ENCODE peak calls at places on chromosomes 12 and 14, in four cellular contexts. J is GM23248, N is ovary, X is lower lobe of right lung. F is an unnamed sample. For H3K27me3, the result is how much of the 10 kb centered on the place peaks cover.

GRCh38 chr14:93112891-93113677 is 2.6 kb downstream of the ITPK1 start:
- DNase-seq in J (peak), N (peak), X (peak), F (peak)

GRCh38 chr14:105479438-105480164 is 5.0 kb downstream of the CRIP2 start:
- DNase-seq in J (no peak), N (no peak), X (no peak), F (no peak)

GRCh38 chr12:6956332-6956727 is 5.2 kb downstream of the PTPN6 start:
- DNase-seq in J (no peak), N (no peak), X (no peak), F (no peak)

GRCh38 chr14:94373708-94374107 is 14.7 kb downstream of the SERPINA1 start:
- DNase-seq in J (peak), N (no peak), X (no peak), F (no peak)

GRCh38 chr14:68795602-68796417 is 2.9 kb upstream of the ZFP36L1 start:
- DNase-seq in J (peak), N (peak), X (peak), F (no peak)

GRCh38 chr12:67460388-67460787 is 188.2 kb upstream of the DYRK2 start:
- DNase-seq in J (no peak), N (no peak), X (no peak), F (no peak)

GRCh38 chr12:74105434-74105833 is 432.2 kb upstream of the ATXN7L3B start:
- DNase-seq in J (no peak), N (no peak), X (no peak), F (no peak)

GRCh38 chr14:102212356-102212755 is 72.7 kb downstream of the WDR20 start:
- DNase-seq in J (no peak), N (no peak), X (no peak), F (no peak)

GRCh38 chr14:80663541-80663940 is 278.0 kb downstream of the CEP128 start:
- DNase-seq in J (no peak), N (no peak), X (no peak), F (no peak)

GRCh38 chr12:110931315-110931728 is 10.9 kb upstream of the MYL2 start:
- DNase-seq in J (no peak), N (no peak), X (no peak), F (no peak)

GRCh38 chr12:124402281-124403066 is 107.6 kb downstream of the RFLNA start:
- DNase-seq in J (no peak), N (no peak), X (no peak), F (no peak)

GRCh38 chr14:37466003-37466622 is 128.9 kb downstream of the FOXA1 start:
- DNase-seq in J (no peak), N (no peak), X (no peak), F (no peak)
- H3K4me3 ChIP-seq in J (no peak), N (no peak), X (no peak), F (no peak)

GRCh38 chr12:49342066-49342913 is 4.4 kb upstream of the DNAJC22 start:
- DNase-seq in J (peak), N (peak), X (peak), F (no peak)
- H3K27me3 ChIP-seq in J (half or more), N (under half), X (half or more), F (under half)

DNA sequence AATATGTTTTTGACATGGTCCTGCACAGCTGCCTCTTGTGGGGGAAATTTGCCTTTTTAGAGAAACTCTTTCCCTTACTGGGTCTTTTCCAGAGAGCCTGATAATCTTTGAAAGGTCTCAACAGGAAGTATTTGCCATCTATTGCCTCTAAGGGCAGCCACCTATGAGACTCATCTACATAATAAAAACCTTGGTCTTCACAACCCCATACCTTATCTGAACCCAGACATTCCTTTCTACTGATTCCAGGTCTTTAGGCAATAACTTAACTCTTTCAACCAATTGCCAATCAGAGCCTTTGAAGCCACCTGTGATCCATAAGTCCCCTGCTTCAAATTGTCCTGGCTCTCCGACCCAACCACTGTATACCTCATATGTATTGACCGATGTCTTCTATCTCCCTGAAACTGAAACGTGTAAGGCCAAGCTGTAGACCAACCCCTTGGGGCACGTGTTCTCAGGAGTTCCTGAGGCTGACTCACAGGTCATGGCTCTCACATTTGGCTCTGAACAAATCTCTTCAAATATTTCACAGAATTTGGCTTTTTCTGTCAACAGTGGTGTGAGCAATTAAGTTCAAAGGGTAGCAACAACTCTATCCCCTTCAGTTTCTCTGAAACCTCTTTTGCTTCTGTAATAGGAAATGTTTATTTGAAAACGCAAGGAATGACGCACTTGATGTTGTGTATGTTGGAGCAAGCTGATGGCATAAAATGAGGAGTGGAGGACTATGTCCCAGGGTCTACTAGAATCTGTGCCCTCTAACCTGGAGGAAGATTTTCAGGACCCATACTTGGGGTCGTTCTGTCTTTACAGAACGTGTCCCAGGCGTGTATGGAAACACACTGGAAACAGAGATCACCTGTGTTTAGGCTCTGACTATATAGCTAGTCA is 49.2 kb upstream of the EIF5 start:
- DNase-seq in J (peak), N (no peak), X (no peak), F (peak)
- H3K4me3 ChIP-seq in J (no peak), N (no peak), X (no peak), F (no peak)

GRCh38 chr14:104115131-104115600 is 23.2 kb upstream of the KIF26A start:
- DNase-seq in J (no peak), N (no peak), X (no peak), F (peak)

GRCh38 chr14:104113631-104114420 is 24.6 kb upstream of the KIF26A start:
- DNase-seq in J (no peak), N (peak), X (no peak), F (no peak)

GRCh38 chr14:104112609-104113571 is 25.5 kb upstream of the KIF26A start:
- DNase-seq in J (no peak), N (peak), X (no peak), F (no peak)

GRCh38 chr14:104115691-104116543 is 22.5 kb upstream of the KIF26A start:
- DNase-seq in J (no peak), N (peak), X (peak), F (peak)

GRCh38 chr14:104114421-104115130 is 23.8 kb upstream of the KIF26A start:
- DNase-seq in J (no peak), N (peak), X (peak), F (peak)
- H3K27me3 ChIP-seq in J (under half), N (under half), X (under half), F (half or more)

DNA sequence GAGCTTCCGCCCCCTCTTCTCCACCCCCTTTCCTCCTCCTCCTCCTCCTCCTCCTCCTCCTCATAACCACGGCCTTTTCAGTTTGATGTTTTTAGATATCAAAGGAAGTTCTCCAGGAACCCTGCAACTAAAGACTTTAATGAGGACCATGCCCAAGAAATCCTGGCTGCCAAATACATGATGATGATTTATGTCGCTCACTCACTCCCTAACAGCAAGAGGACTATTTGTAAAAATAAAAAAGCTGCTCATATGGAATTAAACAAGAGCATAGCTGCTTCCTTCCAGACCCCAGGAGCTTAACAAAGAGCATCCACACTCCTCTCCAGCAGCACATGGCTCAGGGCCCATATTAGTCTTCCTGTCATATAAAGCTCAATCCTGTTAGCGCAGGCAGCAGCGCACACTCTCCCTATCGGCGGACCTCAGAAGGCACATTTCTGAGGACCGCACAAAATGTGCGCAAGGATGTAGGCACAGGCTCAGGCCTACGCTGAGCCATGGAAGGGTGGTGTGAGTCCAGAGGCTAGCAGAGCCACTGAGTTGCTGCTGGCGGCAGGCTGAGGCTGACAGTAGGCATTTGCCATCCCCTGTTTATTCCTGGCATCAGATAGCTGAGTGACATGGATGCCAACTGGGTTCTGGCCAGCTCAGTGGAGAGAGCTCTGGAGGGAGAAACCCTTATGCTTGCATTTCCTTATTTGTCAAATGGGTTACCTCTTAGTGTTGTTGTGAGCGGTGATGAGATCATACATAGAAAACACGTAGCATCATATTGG is 232.8 kb downstream of the MSRB3 start:
- DNase-seq in J (no peak), N (no peak), X (no peak), F (peak)
- H3K4me3 ChIP-seq in J (no peak), N (no peak), X (no peak), F (no peak)

DNA sequence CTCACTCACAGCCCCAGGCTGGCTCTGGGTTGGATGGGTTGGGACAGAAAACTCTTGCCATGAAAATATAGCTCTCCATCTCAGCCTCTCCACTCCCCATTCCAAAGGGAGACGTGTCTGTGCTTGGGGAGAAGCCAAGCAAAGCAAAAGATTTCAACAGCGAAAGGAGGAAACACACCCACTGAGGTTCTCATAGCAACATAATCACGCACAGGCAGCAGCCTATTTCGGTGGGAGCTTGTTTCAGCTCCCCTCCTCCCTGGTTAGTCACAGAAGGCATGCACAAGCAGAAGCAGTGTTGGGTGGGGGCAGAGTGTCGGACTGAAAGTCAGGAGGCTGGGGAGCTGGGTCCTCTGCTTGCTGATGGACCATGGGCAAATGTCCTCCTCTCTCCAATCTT is 1.9 kb upstream of the PRMT8 start:
- DNase-seq in J (peak), N (no peak), X (no peak), F (no peak)
- H3K27me3 ChIP-seq in J (half or more), N (under half), X (half or more), F (under half)

GRCh38 chr12:112782250-112782649 is 9.3 kb upstream of the RPH3A start:
- DNase-seq in J (no peak), N (no peak), X (no peak), F (no peak)

GRCh38 chr12:112781767-112782166 is 9.8 kb upstream of the RPH3A start:
- DNase-seq in J (no peak), N (no peak), X (no peak), F (no peak)

GRCh38 chr12:112782921-112783320 is 8.6 kb upstream of the RPH3A start:
- DNase-seq in J (no peak), N (no peak), X (no peak), F (no peak)

GRCh38 chr12:112777387-112778025 is 14.0 kb upstream of the RPH3A start:
- DNase-seq in J (no peak), N (no peak), X (no peak), F (no peak)

DNA sequence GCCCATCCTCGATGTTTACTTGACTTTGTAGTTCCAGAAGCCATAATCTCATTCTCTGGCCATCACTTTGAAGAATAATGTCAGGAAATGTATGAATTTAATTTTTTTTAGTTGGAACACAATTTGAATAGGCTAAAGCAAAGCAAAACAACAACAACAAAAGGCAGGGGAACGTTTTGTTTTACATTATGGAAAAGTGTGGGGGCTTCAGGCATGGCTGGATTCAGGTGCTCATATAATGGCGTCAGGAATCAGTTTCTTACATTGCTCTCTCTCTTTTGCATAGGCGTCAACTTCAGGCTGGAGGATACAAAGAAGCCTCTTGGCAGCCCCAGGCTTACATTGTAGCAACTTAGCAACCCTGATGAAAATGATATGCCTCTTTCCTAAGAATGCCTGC is 13.1 kb upstream of the RPH3A start:
- DNase-seq in J (no peak), N (no peak), X (no peak), F (no peak)
- H3K4me3 ChIP-seq in J (no peak), N (no peak), X (no peak), F (no peak)

GRCh38 chr12:130476451-130476850 is 138.8 kb downstream of the PIWIL1 start:
- DNase-seq in J (no peak), N (no peak), X (no peak), F (no peak)

GRCh38 chr12:130479401-130480125 is 141.9 kb downstream of the PIWIL1 start:
- DNase-seq in J (no peak), N (no peak), X (no peak), F (no peak)

GRCh38 chr12:130478786-130479185 is 141.1 kb downstream of the PIWIL1 start:
- DNase-seq in J (no peak), N (no peak), X (no peak), F (no peak)

GRCh38 chr12:130477221-130477620 is 139.5 kb downstream of the PIWIL1 start:
- DNase-seq in J (no peak), N (no peak), X (no peak), F (no peak)

DNA sequence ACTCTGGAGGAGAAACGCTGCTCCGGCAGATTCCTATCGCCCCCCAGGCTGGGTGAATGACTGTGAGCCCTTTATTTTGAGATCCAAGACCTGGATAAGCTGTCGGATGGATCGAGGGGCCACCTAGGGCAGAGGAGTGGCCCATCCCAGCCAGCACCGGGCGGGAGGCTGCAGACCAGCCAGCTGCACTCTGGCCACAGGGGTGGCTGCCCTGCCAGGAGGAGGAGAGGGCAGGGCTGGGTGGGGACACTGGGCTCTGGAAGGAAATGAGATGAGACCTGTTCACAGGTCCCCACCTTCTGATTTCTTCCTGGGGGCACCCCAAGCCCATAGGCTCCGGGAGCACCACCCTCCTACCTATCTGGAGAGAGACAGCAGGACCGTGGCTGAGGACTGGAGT is 140.0 kb downstream of the PIWIL1 start:
- DNase-seq in J (no peak), N (no peak), X (no peak), F (no peak)
- H3K27me3 ChIP-seq in J (under half), N (under half), X (under half), F (under half)

F was measured in breast epithelium.